ENCODE peak calls at places on chromosomes 7 and 10, in ten cellular contexts. P is upper lobe of right lung; W is non-pigmented ciliary epithelial cell; N is AG08396; L is H9; F is stimulated activated CD8-positive, alpha-beta memory T cell treated with anti-CD3 and anti-CD28 coated beads, Interleukin-2, amount 100 ng/mL, for 1 hour; I is activated CD8-positive, alpha-beta memory T cell treated with anti-CD3 and anti-CD28 coated beads for 4 hours; G is NCI-H748 treated with DMSO at 0.1 percent for 48 hours; H is activated CD8-positive, alpha-beta T cell treated with anti-CD3 and anti-CD28 coated beads for 36 hours; E is AG09319. U is an unnamed sample.
A peak's percentile ranks its signal among the peaks of the same experiment; 100 is the strongest.

GRCh38 chr7:47520408-47520807 is 61.5 kb downstream of the TNS3 start:
- DNase-seq in W (peak; percentile 49), G (no peak), P (no peak), F (no peak), I (no peak), E (peak; percentile 87), N (peak; percentile 67), L (no peak), H (no peak), U (no peak)

GRCh38 chr7:157412021-157412443 is 75.2 kb downstream of the DNAJB6 start:
- DNase-seq in I (peak; percentile 33), P (no peak), N (peak; percentile 90), W (peak; percentile 74), L (no peak), E (no peak), G (no peak), H (peak; percentile 61), F (no peak), U (no peak)

GRCh38 chr7:136064627-136065237 is 87.6 kb upstream of the MTPN start:
- DNase-seq in H (no peak), W (no peak), P (no peak), F (no peak), I (no peak), L (no peak), N (no peak), E (no peak), G (no peak), U (no peak)

GRCh38 chr10:128206676-128207075 is 80.5 kb upstream of the MKI67 start:
- DNase-seq in F (no peak), N (no peak), G (no peak), I (no peak), W (no peak), L (no peak), H (no peak), E (no peak), P (no peak), U (no peak)

GRCh38 chr10:132382231-132382922 is 14.6 kb upstream of the PWWP2B start:
- DNase-seq in F (no peak), W (no peak), P (peak; percentile 33), I (no peak), L (no peak), H (no peak), E (peak; percentile 60), N (no peak), G (no peak), U (no peak)

GRCh38 chr7:70238171-70238575 is 639.9 kb downstream of the AUTS2 start:
- DNase-seq in N (no peak), G (no peak), I (no peak), F (no peak), W (no peak), H (no peak), L (no peak), P (no peak), E (no peak), U (no peak)

GRCh38 chr7:6436385-6436685 is 11.4 kb downstream of the DAGLB start:
- DNase-seq in E (no peak), G (no peak), P (no peak), I (no peak), L (no peak), N (no peak), W (no peak), F (peak; percentile 8), H (peak; percentile 80), U (no peak)

GRCh38 chr7:26729150-26729772 is 135.1 kb downstream of the SKAP2 start:
- DNase-seq in E (no peak), G (no peak), N (no peak), L (no peak), P (no peak), H (no peak), I (no peak), W (no peak), F (no peak), U (no peak)

GRCh38 chr10:120729508-120729907 is 121.7 kb upstream of the WDR11 start:
- DNase-seq in N (no peak), I (no peak), H (no peak), F (no peak), P (no peak), G (no peak), W (no peak), L (no peak), E (no peak), U (no peak)

GRCh38 chr7:33050425-33051318 is 11.9 kb downstream of the NT5C3A start:
- DNase-seq in L (no peak), P (no peak), F (no peak), N (no peak), E (no peak), I (no peak), H (peak; percentile 39), G (peak; percentile 34), W (no peak), U (no peak)

GRCh38 chr7:68122806-68123205 is 1126.2 kb downstream of the TYW1 start:
- DNase-seq in L (no peak), G (no peak), H (no peak), W (no peak), N (no peak), E (no peak), F (no peak), I (no peak), P (no peak), U (no peak)

GRCh38 chr10:3941676-3942075 is 156.7 kb upstream of the KLF6 start:
- DNase-seq in I (no peak), F (no peak), E (no peak), P (no peak), W (no peak), H (no peak), L (no peak), G (no peak), N (no peak), U (no peak)

GRCh38 chr7:139035588-139036353 is at the start of gene ZC3HAV1L:
- DNase-seq in I (no peak), L (peak; percentile 61), E (no peak), N (peak; percentile 90), W (no peak), G (peak; percentile 52), H (peak; percentile 75), P (peak; percentile 79), F (no peak), U (peak; percentile 80)

GRCh38 chr10:102919237-102919959 is 1.3 kb downstream of the CNNM2 start:
- DNase-seq in H (peak; percentile 24), P (peak; percentile 71), L (peak; percentile 41), F (no peak), G (peak; percentile 9), N (peak; percentile 26), W (no peak), I (no peak), E (no peak), U (no peak)

GRCh38 chr10:13162013-13162364 is 631 bp downstream of the MCM10 start:
- DNase-seq in L (no peak), F (no peak), P (no peak), W (no peak), E (no peak), N (peak; percentile 18), G (no peak), I (no peak), H (no peak), U (no peak)

GRCh38 chr7:22154130-22154529 is 202.8 kb downstream of the RAPGEF5 start:
- DNase-seq in E (no peak), N (no peak), I (no peak), F (no peak), L (no peak), P (no peak), H (no peak), W (no peak), G (peak; percentile 4), U (no peak)

GRCh38 chr10:71244638-71245419 is 32.5 kb downstream of the UNC5B start:
- DNase-seq in I (no peak), G (no peak), E (peak; percentile 91), L (no peak), F (no peak), P (no peak), N (peak; percentile 87), W (no peak), H (peak; percentile 5), U (no peak)

GRCh38 chr7:43099750-43100149 is 12.7 kb upstream of the HECW1 start:
- DNase-seq in H (no peak), N (no peak), I (no peak), L (no peak), G (no peak), E (no peak), P (no peak), W (no peak), F (no peak), U (no peak)

GRCh38 chr7:121313793-121314676 is 14.8 kb upstream of the WNT16 start:
- DNase-seq in P (no peak), F (no peak), I (no peak), W (no peak), N (no peak), G (peak; percentile 91), H (no peak), L (no peak), E (peak; percentile 29), U (no peak)

GRCh38 chr7:107105591-107106245 is 61.2 kb downstream of the PRKAR2B start:
- DNase-seq in L (no peak), G (no peak), W (no peak), F (no peak), E (no peak), I (no peak), P (no peak), N (no peak), H (no peak), U (no peak)

GRCh38 chr7:77903597-77903996 is 105.0 kb downstream of the PHTF2 start:
- DNase-seq in N (peak; percentile 4), G (no peak), L (peak; percentile 32), P (no peak), E (no peak), I (no peak), H (peak; percentile 10), W (no peak), F (no peak), U (no peak)

GRCh38 chr7:105678811-105679495 is 97.7 kb upstream of the EFCAB10 start:
- DNase-seq in E (peak; percentile 30), F (no peak), H (peak; percentile 18), I (no peak), G (no peak), L (no peak), N (peak; percentile 73), P (peak; percentile 82), W (no peak), U (no peak)

GRCh38 chr7:33107136-33108066 is 1.8 kb downstream of the RP9 start:
- DNase-seq in W (no peak), F (no peak), G (peak; percentile 34), H (peak; percentile 79), E (peak; percentile 11), I (no peak), L (peak; percentile 77), N (peak; percentile 29), P (no peak), U (peak; percentile 56)

GRCh38 chr7:70044064-70044463 is 445.8 kb downstream of the AUTS2 start:
- DNase-seq in N (no peak), F (no peak), L (peak; percentile 72), P (no peak), W (no peak), I (no peak), E (no peak), H (no peak), G (peak; percentile 49), U (no peak)

GRCh38 chr10:94308866-94309265 is 53.9 kb downstream of the NOC3L start:
- DNase-seq in P (no peak), F (no peak), W (no peak), I (no peak), N (no peak), L (no peak), G (no peak), H (no peak), E (no peak), U (no peak)

GRCh38 chr10:100930368-100930767 is 17.6 kb downstream of the SLF2 start:
- DNase-seq in I (no peak), H (no peak), P (no peak), N (peak; percentile 7), E (no peak), G (no peak), F (no peak), L (no peak), W (no peak), U (no peak)

GRCh38 chr10:61795551-61795950 is 105.9 kb upstream of the ARID5B start:
- DNase-seq in N (no peak), W (no peak), H (no peak), G (no peak), F (no peak), E (no peak), I (no peak), P (no peak), L (peak; percentile 32), U (no peak)

U was measured in H1.